ENCODE peak calls at places on chromosomes 11 and 22, in four cellular contexts. E is A549, H is kidney, K is OCI-LY7. A is an unnamed sample.

GRCh38 chr22:27193215-27193614 is 535.8 kb downstream of the MIAT start:
- DNase-seq in E (no peak), K (no peak), H (no peak), A (no peak)

GRCh38 chr11:12461516-12461915 is 84.1 kb downstream of the PARVA start:
- DNase-seq in H (no peak), E (no peak), K (no peak), A (no peak)

GRCh38 chr11:17736921-17737817 is 2.6 kb downstream of the KCNC1 start:
- DNase-seq in H (peak), K (no peak), E (no peak), A (no peak)

GRCh38 chr22:32799516-32799915 is 2.0 kb upstream of the TIMP3 start:
- DNase-seq in H (no peak), E (no peak), K (no peak), A (no peak)

GRCh38 chr22:43343262-43343988 is at the start of gene SCUBE1:
- DNase-seq in H (peak), K (no peak), E (peak), A (no peak)

GRCh38 chr22:49272546-49273125 is 555.0 kb downstream of the BRD1 start:
- DNase-seq in E (no peak), K (no peak), H (no peak), A (no peak)

GRCh38 chr11:65412271-65413076 is 10.1 kb upstream of the NEAT1 start:
- DNase-seq in E (no peak), K (no peak), H (peak), A (no peak)

GRCh38 chr11:373716-374551 is 4.6 kb downstream of the B4GALNT4 start:
- DNase-seq in H (peak), E (no peak), K (no peak), A (no peak)

GRCh38 chr11:2092956-2093412 is 46.2 kb downstream of the IGF2 start:
- DNase-seq in K (no peak), E (no peak), H (peak), A (peak)

GRCh38 chr11:808427-809286 is 1.1 kb upstream of the RPLP2 start:
- DNase-seq in K (peak), H (no peak), E (peak), A (no peak)

GRCh38 chr11:31809857-31810778 is 1.0 kb downstream of the PAX6 start:
- DNase-seq in K (no peak), E (peak), H (peak), A (no peak)

GRCh38 chr22:19149047-19149883 is 827 bp downstream of the GSC2 start:
- DNase-seq in K (no peak), E (no peak), H (no peak), A (peak)

GRCh38 chr11:108223449-108224149 is 732 bp downstream of the ATM start:
- DNase-seq in K (peak), E (no peak), H (no peak), A (peak)

GRCh38 chr22:49213731-49214352 is 613.8 kb downstream of the BRD1 start:
- DNase-seq in K (no peak), H (peak), E (no peak), A (no peak)

GRCh38 chr22:32746715-32747114 is 54.8 kb upstream of the TIMP3 start:
- DNase-seq in K (no peak), H (no peak), E (no peak), A (no peak)

GRCh38 chr11:126159719-126160344 is 51.6 kb downstream of the RPUSD4 start:
- DNase-seq in E (no peak), H (no peak), K (no peak), A (no peak)
- H3K4me3 ChIP-seq in E (no peak), H (no peak), K (no peak), A (no peak)

GRCh38 chr11:61782841-61783240 is 9.6 kb downstream of the TMEM258 start:
- DNase-seq in H (peak), K (no peak), E (no peak), A (no peak)
- H3K4me3 ChIP-seq in H (no peak), K (no peak), E (no peak), A (no peak)

GRCh38 chr11:64290894-64291745 is at the start of gene KCNK4:
- DNase-seq in K (no peak), H (peak), E (no peak), A (no peak)
- H3K4me3 ChIP-seq in K (no peak), H (no peak), E (no peak), A (no peak)

GRCh38 chr11:19723572-19724342 is 11.1 kb downstream of the NAV2 start:
- DNase-seq in E (no peak), H (peak), K (no peak), A (no peak)

GRCh38 chr11:19725379-19726079 is 12.9 kb downstream of the NAV2 start:
- DNase-seq in K (no peak), E (no peak), H (peak), A (no peak)

GRCh38 chr11:19727246-19727645 is 14.6 kb downstream of the NAV2 start:
- DNase-seq in K (no peak), H (no peak), E (no peak), A (no peak)

GRCh38 chr11:19722702-19723101 is 10.1 kb downstream of the NAV2 start:
- DNase-seq in E (no peak), K (no peak), H (no peak), A (no peak)

GRCh38 chr11:19724765-19725164 is 12.1 kb downstream of the NAV2 start:
- DNase-seq in E (no peak), K (no peak), H (no peak), A (no peak)
- H3K4me3 ChIP-seq in E (no peak), K (no peak), H (no peak), A (no peak)

GRCh38 chr11:61133145-61133544 is 28.1 kb downstream of the VPS37C start:
- DNase-seq in E (no peak), K (no peak), H (peak), A (no peak)

GRCh38 chr11:61133956-61134662 is 27.1 kb downstream of the VPS37C start:
- DNase-seq in K (no peak), H (peak), E (no peak), A (no peak)

GRCh38 chr11:61131998-61132555 is 29.1 kb downstream of the VPS37C start:
- DNase-seq in E (no peak), H (peak), K (no peak), A (no peak)

GRCh38 chr11:61132646-61133045 is 28.6 kb downstream of the VPS37C start:
- DNase-seq in E (no peak), K (no peak), H (peak), A (no peak)

GRCh38 chr11:61134801-61135257 is 26.4 kb downstream of the VPS37C start:
- DNase-seq in E (no peak), K (no peak), H (peak), A (no peak)
- H3K4me3 ChIP-seq in E (no peak), K (no peak), H (no peak), A (no peak)

DNA sequence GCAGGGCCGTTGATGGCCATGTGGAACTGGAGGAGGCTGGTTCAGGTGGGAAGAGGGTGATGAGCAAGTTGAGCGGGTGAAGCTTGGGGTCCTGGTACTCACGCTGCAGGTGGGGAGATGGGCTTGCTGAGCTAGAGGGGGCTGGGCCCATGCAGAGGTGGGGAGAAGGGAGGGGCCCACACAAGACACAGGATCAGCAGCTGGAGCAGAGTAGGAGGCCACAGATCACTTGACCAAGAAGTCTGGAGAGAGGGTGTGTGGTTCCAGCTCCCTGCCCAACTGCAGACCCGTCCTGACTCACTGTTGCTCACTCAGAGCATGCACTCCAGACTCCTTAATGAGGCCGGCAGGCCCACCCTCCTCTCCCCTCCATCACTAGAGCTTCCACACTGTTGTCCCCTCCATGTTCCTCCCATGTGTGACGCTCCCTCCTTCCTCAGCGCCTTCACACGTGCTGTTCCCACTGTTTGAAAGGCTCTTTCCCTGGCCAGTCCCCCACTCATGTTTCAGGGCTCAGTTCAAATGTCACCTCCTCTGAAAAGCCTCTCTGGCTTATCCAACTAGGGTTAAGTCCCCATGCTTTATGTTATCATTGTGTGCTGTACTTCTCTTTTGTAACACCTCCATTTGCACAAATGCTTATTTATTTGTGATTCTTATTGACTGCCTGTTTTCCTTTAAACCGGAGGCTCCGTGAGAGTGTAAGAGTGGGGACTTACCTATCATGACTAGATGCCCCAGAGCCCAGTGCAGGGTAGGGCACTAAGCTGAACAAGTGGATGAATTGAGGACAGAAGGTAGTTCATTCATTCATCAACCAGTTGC is 2.3 kb downstream of the CCDC86 start:
- DNase-seq in H (no peak), E (no peak), K (no peak), A (no peak)
- H3K4me3 ChIP-seq in H (no peak), E (peak), K (peak), A (peak)

A was measured in naive thymus-derived CD4-positive, alpha-beta T cell.